ENCODE peak calls at places on chromosomes 4 and X, in ten cellular contexts. One of them, this sample, is unnamed.

GRCh38 chr4:833156-833555 is 7.2 kb upstream of the CPLX1 start:
- DNase-seq in SJSA1: no peak
- DNase-seq in mesendoderm: no peak
- DNase-seq in GM23338: no peak
- DNase-seq in PC-3: no peak
- DNase-seq in ascending aorta: no peak
- DNase-seq in fibroblast of pulmonary artery: no peak
- DNase-seq in neural progenitor cell: no peak
- DNase-seq in body of pancreas: no peak
- DNase-seq in left lung: no peak
- DNase-seq in this sample: no peak

GRCh38 chrX:30220646-30221045 is 5.3 kb downstream of the MAGEB2 start:
- DNase-seq in neural progenitor cell: no peak
- DNase-seq in GM23338: no peak
- DNase-seq in mesendoderm: peak
- DNase-seq in SJSA1: no peak
- DNase-seq in PC-3: no peak
- DNase-seq in fibroblast of pulmonary artery: no peak
- DNase-seq in ascending aorta: no peak
- DNase-seq in body of pancreas: no peak
- DNase-seq in left lung: no peak
- DNase-seq in this sample: no peak

GRCh38 chr4:8283161-8283560 is 13.6 kb downstream of the HTRA3 start:
- DNase-seq in body of pancreas: no peak
- DNase-seq in left lung: no peak
- DNase-seq in ascending aorta: no peak
- DNase-seq in neural progenitor cell: no peak
- DNase-seq in SJSA1: no peak
- DNase-seq in PC-3: no peak
- DNase-seq in fibroblast of pulmonary artery: no peak
- DNase-seq in GM23338: no peak
- DNase-seq in mesendoderm: no peak
- DNase-seq in this sample: no peak

GRCh38 chr4:34112573-34112972 is 2131.7 kb downstream of the ARAP2 start:
- DNase-seq in PC-3: no peak
- DNase-seq in fibroblast of pulmonary artery: no peak
- DNase-seq in ascending aorta: no peak
- DNase-seq in body of pancreas: no peak
- DNase-seq in SJSA1: no peak
- DNase-seq in neural progenitor cell: no peak
- DNase-seq in mesendoderm: no peak
- DNase-seq in GM23338: no peak
- DNase-seq in left lung: no peak
- DNase-seq in this sample: no peak

GRCh38 chr4:48914311-48914710 is 7.7 kb upstream of the OCIAD2 start:
- DNase-seq in left lung: no peak
- DNase-seq in neural progenitor cell: no peak
- DNase-seq in SJSA1: no peak
- DNase-seq in PC-3: no peak
- DNase-seq in GM23338: no peak
- DNase-seq in mesendoderm: peak
- DNase-seq in body of pancreas: no peak
- DNase-seq in ascending aorta: no peak
- DNase-seq in fibroblast of pulmonary artery: no peak
- DNase-seq in this sample: no peak

GRCh38 chr4:173370130-173370476 is 651 bp upstream of the SAP30 start:
- DNase-seq in body of pancreas: no peak
- DNase-seq in left lung: peak
- DNase-seq in PC-3: no peak
- DNase-seq in GM23338: no peak
- DNase-seq in neural progenitor cell: no peak
- DNase-seq in mesendoderm: no peak
- DNase-seq in fibroblast of pulmonary artery: no peak
- DNase-seq in SJSA1: no peak
- DNase-seq in ascending aorta: peak
- DNase-seq in this sample: no peak

GRCh38 chr4:4440333-4441061 is 53.6 kb downstream of the NSG1 start:
- DNase-seq in PC-3: no peak
- DNase-seq in mesendoderm: no peak
- DNase-seq in fibroblast of pulmonary artery: no peak
- DNase-seq in left lung: no peak
- DNase-seq in neural progenitor cell: no peak
- DNase-seq in SJSA1: no peak
- DNase-seq in body of pancreas: no peak
- DNase-seq in ascending aorta: no peak
- DNase-seq in GM23338: no peak
- DNase-seq in this sample: no peak

GRCh38 chrX:153933751-153934472 is 925 bp downstream of the NAA10 start:
- DNase-seq in mesendoderm: no peak
- DNase-seq in left lung: no peak
- DNase-seq in ascending aorta: no peak
- DNase-seq in fibroblast of pulmonary artery: peak
- DNase-seq in body of pancreas: no peak
- DNase-seq in GM23338: no peak
- DNase-seq in neural progenitor cell: no peak
- DNase-seq in SJSA1: no peak
- DNase-seq in PC-3: peak
- DNase-seq in this sample: no peak

GRCh38 chr4:70754990-70755688 is 33.4 kb downstream of the RUFY3 start:
- DNase-seq in SJSA1: no peak
- DNase-seq in mesendoderm: no peak
- DNase-seq in left lung: no peak
- DNase-seq in GM23338: no peak
- DNase-seq in body of pancreas: no peak
- DNase-seq in ascending aorta: no peak
- DNase-seq in neural progenitor cell: no peak
- DNase-seq in fibroblast of pulmonary artery: no peak
- DNase-seq in PC-3: no peak
- DNase-seq in this sample: no peak

GRCh38 chr4:75605928-75606327 is 24.4 kb downstream of the CDKL2 start:
- DNase-seq in fibroblast of pulmonary artery: no peak
- DNase-seq in GM23338: no peak
- DNase-seq in ascending aorta: no peak
- DNase-seq in PC-3: no peak
- DNase-seq in SJSA1: no peak
- DNase-seq in left lung: no peak
- DNase-seq in mesendoderm: no peak
- DNase-seq in body of pancreas: no peak
- DNase-seq in neural progenitor cell: no peak
- DNase-seq in this sample: no peak

GRCh38 chr4:74375824-74376426 is 11.0 kb downstream of the EREG start:
- DNase-seq in body of pancreas: no peak
- DNase-seq in PC-3: peak
- DNase-seq in ascending aorta: no peak
- DNase-seq in left lung: peak
- DNase-seq in SJSA1: no peak
- DNase-seq in GM23338: no peak
- DNase-seq in neural progenitor cell: no peak
- DNase-seq in fibroblast of pulmonary artery: no peak
- DNase-seq in mesendoderm: no peak
- DNase-seq in this sample: no peak

GRCh38 chr4:111510535-111510934 is 634.7 kb upstream of the FAM241A start:
- DNase-seq in SJSA1: no peak
- DNase-seq in neural progenitor cell: no peak
- DNase-seq in ascending aorta: no peak
- DNase-seq in GM23338: no peak
- DNase-seq in mesendoderm: no peak
- DNase-seq in fibroblast of pulmonary artery: no peak
- DNase-seq in PC-3: peak
- DNase-seq in body of pancreas: no peak
- DNase-seq in left lung: no peak
- DNase-seq in this sample: no peak

GRCh38 chr4:14865804-14866203 is 136.5 kb upstream of the CPEB2 start:
- DNase-seq in SJSA1: no peak
- DNase-seq in fibroblast of pulmonary artery: peak
- DNase-seq in ascending aorta: no peak
- DNase-seq in PC-3: no peak
- DNase-seq in left lung: no peak
- DNase-seq in GM23338: no peak
- DNase-seq in body of pancreas: no peak
- DNase-seq in mesendoderm: no peak
- DNase-seq in neural progenitor cell: no peak
- DNase-seq in this sample: no peak

GRCh38 chr4:2426069-2426397 is 7.3 kb downstream of the CFAP99 start:
- DNase-seq in fibroblast of pulmonary artery: no peak
- DNase-seq in left lung: no peak
- DNase-seq in PC-3: no peak
- DNase-seq in GM23338: no peak
- DNase-seq in mesendoderm: no peak
- DNase-seq in neural progenitor cell: no peak
- DNase-seq in SJSA1: no peak
- DNase-seq in ascending aorta: no peak
- DNase-seq in body of pancreas: no peak
- DNase-seq in this sample: no peak

GRCh38 chr4:123547818-123548200 is 151.2 kb downstream of the SPRY1 start:
- DNase-seq in ascending aorta: no peak
- DNase-seq in left lung: no peak
- DNase-seq in neural progenitor cell: no peak
- DNase-seq in PC-3: no peak
- DNase-seq in fibroblast of pulmonary artery: no peak
- DNase-seq in GM23338: no peak
- DNase-seq in SJSA1: no peak
- DNase-seq in body of pancreas: no peak
- DNase-seq in mesendoderm: no peak
- DNase-seq in this sample: no peak

GRCh38 chrX:48736303-48736702 is 25.2 kb upstream of the GLOD5 start:
- DNase-seq in SJSA1: no peak
- DNase-seq in ascending aorta: no peak
- DNase-seq in neural progenitor cell: no peak
- DNase-seq in left lung: no peak
- DNase-seq in GM23338: no peak
- DNase-seq in mesendoderm: no peak
- DNase-seq in fibroblast of pulmonary artery: no peak
- DNase-seq in body of pancreas: no peak
- DNase-seq in PC-3: no peak
- DNase-seq in this sample: no peak
- H3K4me3 ChIP-seq in SJSA1: no peak
- H3K4me3 ChIP-seq in ascending aorta: no peak
- H3K4me3 ChIP-seq in neural progenitor cell: peak
- H3K4me3 ChIP-seq in left lung: no peak
- H3K4me3 ChIP-seq in GM23338: peak
- H3K4me3 ChIP-seq in mesendoderm: no peak
- H3K4me3 ChIP-seq in fibroblast of pulmonary artery: peak
- H3K4me3 ChIP-seq in body of pancreas: no peak
- H3K4me3 ChIP-seq in PC-3: peak
- H3K4me3 ChIP-seq in this sample: no peak

GRCh38 chrX:131792789-131793462 is 230.2 kb upstream of the STK26 start:
- DNase-seq in PC-3: peak
- DNase-seq in ascending aorta: peak
- DNase-seq in neural progenitor cell: no peak
- DNase-seq in left lung: peak
- DNase-seq in mesendoderm: peak
- DNase-seq in fibroblast of pulmonary artery: no peak
- DNase-seq in GM23338: no peak
- DNase-seq in body of pancreas: peak
- DNase-seq in SJSA1: peak
- DNase-seq in this sample: no peak
- H3K4me3 ChIP-seq in PC-3: no peak
- H3K4me3 ChIP-seq in ascending aorta: peak
- H3K4me3 ChIP-seq in neural progenitor cell: no peak
- H3K4me3 ChIP-seq in left lung: no peak
- H3K4me3 ChIP-seq in mesendoderm: no peak
- H3K4me3 ChIP-seq in fibroblast of pulmonary artery: no peak
- H3K4me3 ChIP-seq in GM23338: no peak
- H3K4me3 ChIP-seq in body of pancreas: no peak
- H3K4me3 ChIP-seq in SJSA1: peak
- H3K4me3 ChIP-seq in this sample: no peak

DNA sequence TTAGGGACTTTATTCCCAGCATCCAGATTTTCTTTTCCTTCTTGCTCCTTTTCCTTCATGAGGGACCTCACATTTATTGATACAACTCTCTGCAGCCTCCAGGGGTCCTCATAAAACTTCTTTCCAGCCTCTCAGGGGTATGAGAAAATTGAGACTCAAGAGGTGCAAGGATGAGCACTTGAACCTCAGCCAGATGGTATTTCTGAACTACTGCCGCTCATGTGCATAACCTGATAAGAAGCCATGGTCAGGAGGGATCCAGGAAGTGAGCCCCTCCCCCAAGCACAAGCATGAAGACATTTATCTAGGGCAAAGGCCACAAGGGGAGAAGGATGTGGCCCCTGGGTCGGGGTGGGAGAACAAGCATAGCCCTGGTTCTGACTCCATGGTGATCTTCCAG is 73.3 kb downstream of the TSPAN7 start:
- DNase-seq in GM23338: no peak
- DNase-seq in fibroblast of pulmonary artery: no peak
- DNase-seq in SJSA1: no peak
- DNase-seq in PC-3: no peak
- DNase-seq in mesendoderm: peak
- DNase-seq in left lung: no peak
- DNase-seq in ascending aorta: no peak
- DNase-seq in body of pancreas: no peak
- DNase-seq in neural progenitor cell: no peak
- DNase-seq in this sample: no peak
- H3K4me3 ChIP-seq in GM23338: no peak
- H3K4me3 ChIP-seq in fibroblast of pulmonary artery: no peak
- H3K4me3 ChIP-seq in SJSA1: no peak
- H3K4me3 ChIP-seq in PC-3: no peak
- H3K4me3 ChIP-seq in mesendoderm: no peak
- H3K4me3 ChIP-seq in left lung: no peak
- H3K4me3 ChIP-seq in ascending aorta: no peak
- H3K4me3 ChIP-seq in body of pancreas: no peak
- H3K4me3 ChIP-seq in neural progenitor cell: no peak
- H3K4me3 ChIP-seq in this sample: no peak

GRCh38 chr4:40185830-40186664 is 10.8 kb upstream of the RHOH start:
- DNase-seq in GM23338: no peak
- DNase-seq in ascending aorta: no peak
- DNase-seq in SJSA1: no peak
- DNase-seq in body of pancreas: no peak
- DNase-seq in fibroblast of pulmonary artery: no peak
- DNase-seq in mesendoderm: no peak
- DNase-seq in left lung: no peak
- DNase-seq in PC-3: no peak
- DNase-seq in neural progenitor cell: no peak
- DNase-seq in this sample: no peak

GRCh38 chr4:40183615-40184411 is 13.0 kb upstream of the RHOH start:
- DNase-seq in GM23338: no peak
- DNase-seq in left lung: no peak
- DNase-seq in ascending aorta: no peak
- DNase-seq in neural progenitor cell: no peak
- DNase-seq in PC-3: no peak
- DNase-seq in mesendoderm: no peak
- DNase-seq in SJSA1: no peak
- DNase-seq in fibroblast of pulmonary artery: peak
- DNase-seq in body of pancreas: no peak
- DNase-seq in this sample: no peak

GRCh38 chr4:40189997-40190396 is 6.8 kb upstream of the RHOH start:
- DNase-seq in mesendoderm: no peak
- DNase-seq in GM23338: no peak
- DNase-seq in PC-3: peak
- DNase-seq in left lung: no peak
- DNase-seq in ascending aorta: no peak
- DNase-seq in neural progenitor cell: no peak
- DNase-seq in SJSA1: no peak
- DNase-seq in fibroblast of pulmonary artery: no peak
- DNase-seq in body of pancreas: peak
- DNase-seq in this sample: no peak

GRCh38 chr4:40187386-40187913 is 9.4 kb upstream of the RHOH start:
- DNase-seq in GM23338: no peak
- DNase-seq in body of pancreas: no peak
- DNase-seq in PC-3: no peak
- DNase-seq in SJSA1: no peak
- DNase-seq in left lung: no peak
- DNase-seq in mesendoderm: no peak
- DNase-seq in ascending aorta: no peak
- DNase-seq in fibroblast of pulmonary artery: no peak
- DNase-seq in neural progenitor cell: no peak
- DNase-seq in this sample: no peak

GRCh38 chr4:40186665-40187014 is 10.2 kb upstream of the RHOH start:
- DNase-seq in SJSA1: no peak
- DNase-seq in GM23338: no peak
- DNase-seq in neural progenitor cell: no peak
- DNase-seq in body of pancreas: no peak
- DNase-seq in mesendoderm: no peak
- DNase-seq in ascending aorta: no peak
- DNase-seq in left lung: no peak
- DNase-seq in PC-3: no peak
- DNase-seq in fibroblast of pulmonary artery: no peak
- DNase-seq in this sample: no peak
- H3K4me3 ChIP-seq in SJSA1: no peak
- H3K4me3 ChIP-seq in GM23338: no peak
- H3K4me3 ChIP-seq in neural progenitor cell: no peak
- H3K4me3 ChIP-seq in body of pancreas: no peak
- H3K4me3 ChIP-seq in mesendoderm: no peak
- H3K4me3 ChIP-seq in ascending aorta: no peak
- H3K4me3 ChIP-seq in left lung: no peak
- H3K4me3 ChIP-seq in PC-3: no peak
- H3K4me3 ChIP-seq in fibroblast of pulmonary artery: no peak
- H3K4me3 ChIP-seq in this sample: no peak

This sample was measured in Caco-2.